ENCODE peak calls at places on chromosome 16, in eight cellular contexts. U, B, O, M, X, C, J and K are unnamed samples.

GRCh38 chr16:19284207-19284606 is 1.3 kb upstream of the CLEC19A start:
- DNase-seq in U (peak; percentile 73), B (no peak), O (no peak), M (no peak), X (no peak), C (no peak), J (no peak), K (peak; percentile 71)

GRCh38 chr16:11848842-11849241 is 2.5 kb downstream of the RSL1D1 start:
- DNase-seq in U (no peak), B (no peak), O (no peak), M (no peak), X (no peak), C (no peak), J (no peak), K (no peak)

GRCh38 chr16:5509794-5510193 is 412.2 kb upstream of the EEF2KMT start:
- DNase-seq in U (no peak), B (no peak), O (no peak), M (no peak), X (no peak), C (no peak), J (no peak), K (no peak)

GRCh38 chr16:10970065-10970464 is 25.7 kb downstream of the CLEC16A start:
- DNase-seq in U (no peak), B (peak; percentile 63), O (no peak), M (no peak), X (peak; percentile 37), C (no peak), J (no peak), K (no peak)

GRCh38 chr16:84574191-84574590 is 43.7 kb downstream of the COTL1 start:
- DNase-seq in U (no peak), B (no peak), O (no peak), M (no peak), X (no peak), C (no peak), J (no peak), K (no peak)

GRCh38 chr16:85462405-85463227 is 150.5 kb upstream of the GSE1 start:
- DNase-seq in U (no peak), B (no peak), O (no peak), M (peak; percentile 54), X (no peak), C (no peak), J (no peak), K (peak; percentile 72)

GRCh38 chr16:83098536-83098935 is 471.8 kb downstream of the CDH13 start:
- DNase-seq in U (no peak), B (no peak), O (no peak), M (no peak), X (no peak), C (no peak), J (no peak), K (no peak)

GRCh38 chr16:88325087-88325750 is 57.5 kb upstream of the ZNF469 start:
- DNase-seq in U (no peak), B (no peak), O (no peak), M (no peak), X (no peak), C (no peak), J (no peak), K (peak; percentile 49)

GRCh38 chr16:27400751-27401620 is 988 bp upstream of the IL21R start:
- DNase-seq in U (no peak), B (no peak), O (no peak), M (no peak), X (no peak), C (no peak), J (no peak), K (no peak)

GRCh38 chr16:3835089-3835602 is 45.4 kb downstream of the CREBBP start:
- DNase-seq in U (no peak), B (no peak), O (no peak), M (no peak), X (no peak), C (no peak), J (no peak), K (no peak)

GRCh38 chr16:82037251-82037650 is 2.2 kb downstream of the HSD17B2 start:
- DNase-seq in U (no peak), B (no peak), O (no peak), M (no peak), X (no peak), C (no peak), J (no peak), K (no peak)

GRCh38 chr16:17887963-17888362 is 417.2 kb upstream of the XYLT1 start:
- DNase-seq in U (no peak), B (no peak), O (no peak), M (no peak), X (no peak), C (no peak), J (no peak), K (no peak)

GRCh38 chr16:78503501-78504110 is 404.2 kb downstream of the WWOX start:
- DNase-seq in U (peak; percentile 9), B (peak; percentile 41), O (peak; percentile 58), M (peak; percentile 81), X (peak; percentile 88), C (no peak), J (no peak), K (no peak)
- TF ChIP-seq CTCF in U (peak; percentile 60), B (peak; percentile 70), O (peak; percentile 98), M (peak; percentile 98), X (peak; percentile 81), C (peak; percentile 78), J (peak; percentile 86), K (peak; percentile 73)

GRCh38 chr16:67258160-67258835 is 9.5 kb downstream of the SLC9A5 start:
- DNase-seq in U (no peak), B (peak; percentile 13), O (no peak), M (no peak), X (no peak), C (no peak), J (no peak), K (no peak)

GRCh38 chr16:67259705-67260104 is 10.9 kb downstream of the SLC9A5 start:
- DNase-seq in U (no peak), B (peak; percentile 7), O (no peak), M (no peak), X (no peak), C (no peak), J (no peak), K (no peak)

GRCh38 chr16:67263201-67263600 is 14.4 kb downstream of the SLC9A5 start:
- DNase-seq in U (no peak), B (peak; percentile 9), O (no peak), M (no peak), X (no peak), C (no peak), J (no peak), K (no peak)

GRCh38 chr16:67257486-67258159 is 8.8 kb downstream of the SLC9A5 start:
- DNase-seq in U (no peak), B (peak; percentile 9), O (no peak), M (no peak), X (no peak), C (no peak), J (no peak), K (no peak)

DNA sequence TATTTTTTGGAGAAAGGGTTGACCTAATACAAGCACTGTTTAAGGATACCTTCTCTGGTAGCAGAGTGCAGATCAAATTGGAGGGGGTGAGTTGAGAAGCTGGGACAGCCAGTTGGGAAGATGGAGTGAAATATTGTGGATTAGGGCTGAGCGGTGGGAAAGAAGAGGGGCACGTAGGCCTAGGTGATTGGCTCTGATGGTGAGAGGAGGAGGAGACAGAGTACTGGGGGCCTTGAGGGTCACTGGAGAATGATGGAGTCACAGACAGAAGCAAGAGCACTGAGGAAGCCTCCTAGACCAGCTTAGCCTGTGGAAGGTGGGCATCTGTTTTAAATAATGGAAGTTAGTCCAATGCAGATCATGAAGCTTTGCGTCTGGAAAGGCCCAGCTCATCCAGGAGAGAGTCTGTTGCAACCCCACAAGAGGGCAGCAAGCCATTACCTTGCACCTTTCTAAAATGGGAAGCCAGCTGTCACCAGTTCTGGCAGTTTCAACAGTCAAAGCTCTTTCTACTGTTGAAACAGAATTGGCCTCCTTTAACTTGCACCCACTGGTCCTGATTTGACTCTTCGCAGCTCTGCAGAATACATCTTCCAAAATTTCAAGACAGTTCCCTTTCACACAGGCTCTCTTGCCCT is 11.8 kb downstream of the SLC9A5 start:
- DNase-seq in U (no peak), B (peak; percentile 23), O (no peak), M (peak; percentile 64), X (no peak), C (no peak), J (no peak), K (no peak)
- TF ChIP-seq CTCF in U (peak; percentile 58), B (no peak), O (peak; percentile 12), M (peak; percentile 61), X (no peak), C (no peak), J (no peak), K (peak; percentile 20)

GRCh38 chr16:57315401-57315800 is 30.9 kb upstream of the PLLP start:
- DNase-seq in U (no peak), B (no peak), O (no peak), M (no peak), X (no peak), C (no peak), J (no peak), K (no peak)

GRCh38 chr16:57316390-57317017 is 32.0 kb upstream of the PLLP start:
- DNase-seq in U (peak; percentile 61), B (peak; percentile 71), O (no peak), M (no peak), X (peak; percentile 37), C (no peak), J (no peak), K (no peak)

GRCh38 chr16:57314161-57314785 is 29.8 kb upstream of the PLLP start:
- DNase-seq in U (no peak), B (no peak), O (no peak), M (no peak), X (no peak), C (no peak), J (no peak), K (no peak)

GRCh38 chr16:57319646-57320045 is 35.2 kb upstream of the PLLP start:
- DNase-seq in U (no peak), B (no peak), O (no peak), M (no peak), X (no peak), C (no peak), J (no peak), K (no peak)

DNA sequence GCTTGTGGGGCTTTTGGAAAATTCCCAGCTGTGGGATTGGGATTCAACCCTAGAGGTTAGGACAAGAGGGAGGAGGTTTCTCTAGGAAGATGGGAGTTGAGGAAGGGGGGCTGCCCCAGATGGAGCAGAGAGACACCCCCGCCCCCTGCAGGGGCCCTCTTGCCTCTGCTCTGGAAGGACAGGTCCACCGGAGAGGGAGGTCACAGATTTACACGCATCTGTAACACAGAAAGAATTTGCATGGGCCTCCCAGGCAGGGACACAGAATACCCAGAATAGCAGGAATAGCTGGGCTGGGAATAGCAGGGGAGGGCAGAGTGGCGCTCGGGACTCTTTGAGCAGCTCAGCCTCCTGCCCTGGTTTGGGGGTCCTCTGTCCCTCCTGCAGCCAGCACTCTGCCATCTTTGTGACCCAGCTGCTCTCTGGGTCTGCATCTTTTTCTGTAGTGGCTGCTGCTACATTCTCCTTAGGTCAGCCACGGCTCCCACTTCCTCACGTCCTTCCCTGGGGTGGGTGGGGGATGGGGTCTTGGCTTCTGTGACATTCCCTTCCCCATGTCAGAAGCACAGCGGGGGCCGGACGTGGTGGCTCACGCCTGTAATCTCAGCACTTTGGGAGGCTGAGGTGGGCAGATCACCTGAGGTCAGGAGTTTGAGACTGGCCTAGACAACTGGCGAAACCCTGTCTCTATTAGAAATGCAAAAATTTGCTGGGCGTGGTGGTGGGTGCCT is 33.9 kb upstream of the PLLP start:
- DNase-seq in U (no peak), B (no peak), O (no peak), M (peak; percentile 36), X (no peak), C (no peak), J (no peak), K (no peak)
- TF ChIP-seq CTCF in U (no peak), B (no peak), O (no peak), M (no peak), X (no peak), C (no peak), J (no peak), K (no peak)

GRCh38 chr16:1285669-1286491 is 23.6 kb upstream of the UBE2I start:
- DNase-seq in U (no peak), B (no peak), O (no peak), M (no peak), X (no peak), C (no peak), J (no peak), K (no peak)
- TF ChIP-seq CTCF in U (no peak), B (no peak), O (no peak), M (peak; percentile 18), X (no peak), C (no peak), J (no peak), K (no peak)